ENCODE peak calls at places on chromosome 9, in four cellular contexts. One of them, this sample, is unnamed.

GRCh38 chr9:124855944-124856773 is 2.9 kb downstream of the WDR38 start:
- DNase-seq in hepatocyte: no peak
- DNase-seq in astrocyte of the spinal cord: no peak
- DNase-seq in MM.1S: no peak
- DNase-seq in this sample: peak; percentile 54

GRCh38 chr9:10674586-10674985 is 61.8 kb upstream of the PTPRD start:
- DNase-seq in hepatocyte: no peak
- DNase-seq in astrocyte of the spinal cord: no peak
- DNase-seq in MM.1S: no peak
- DNase-seq in this sample: no peak

GRCh38 chr9:137482094-137482781 is 23.1 kb upstream of the NSMF start:
- DNase-seq in hepatocyte: peak; percentile 58
- DNase-seq in astrocyte of the spinal cord: peak; percentile 61
- DNase-seq in MM.1S: peak; percentile 80
- DNase-seq in this sample: no peak

GRCh38 chr9:69945671-69946141 is 97.9 kb upstream of the MAMDC2 start:
- DNase-seq in hepatocyte: peak; percentile 40
- DNase-seq in astrocyte of the spinal cord: peak; percentile 48
- DNase-seq in MM.1S: no peak
- DNase-seq in this sample: no peak

GRCh38 chr9:115117999-115118470 is at the start of gene TNC:
- DNase-seq in hepatocyte: peak; percentile 82
- DNase-seq in astrocyte of the spinal cord: peak; percentile 92
- DNase-seq in MM.1S: no peak
- DNase-seq in this sample: no peak

GRCh38 chr9:108551030-108551964 is 304.5 kb downstream of the ACTL7B start:
- DNase-seq in hepatocyte: peak; percentile 50
- DNase-seq in astrocyte of the spinal cord: peak; percentile 89
- DNase-seq in MM.1S: no peak
- DNase-seq in this sample: no peak

GRCh38 chr9:18382243-18382642 is 91.7 kb upstream of the ADAMTSL1 start:
- DNase-seq in hepatocyte: no peak
- DNase-seq in astrocyte of the spinal cord: peak; percentile 54
- DNase-seq in MM.1S: no peak
- DNase-seq in this sample: no peak

GRCh38 chr9:125747765-125748510 is 765 bp downstream of the PBX3 start:
- DNase-seq in hepatocyte: peak; percentile 49
- DNase-seq in astrocyte of the spinal cord: peak; percentile 16
- DNase-seq in MM.1S: peak; percentile 50
- DNase-seq in this sample: peak; percentile 56

GRCh38 chr9:123073991-123074422 is 40.5 kb downstream of the GPR21 start:
- DNase-seq in hepatocyte: no peak
- DNase-seq in astrocyte of the spinal cord: peak; percentile 78
- DNase-seq in MM.1S: no peak
- DNase-seq in this sample: no peak

GRCh38 chr9:14441976-14442651 is 128.2 kb upstream of the NFIB start:
- DNase-seq in hepatocyte: peak; percentile 39
- DNase-seq in astrocyte of the spinal cord: no peak
- DNase-seq in MM.1S: no peak
- DNase-seq in this sample: peak; percentile 54

GRCh38 chr9:73371801-73372200 is 220.1 kb downstream of the ANXA1 start:
- DNase-seq in hepatocyte: no peak
- DNase-seq in astrocyte of the spinal cord: no peak
- DNase-seq in MM.1S: no peak
- DNase-seq in this sample: no peak

GRCh38 chr9:10855847-10856246 is 243.0 kb upstream of the PTPRD start:
- DNase-seq in hepatocyte: peak; percentile 44
- DNase-seq in astrocyte of the spinal cord: peak; percentile 10
- DNase-seq in MM.1S: peak; percentile 27
- DNase-seq in this sample: no peak

GRCh38 chr9:84173961-84174360 is 166.6 kb downstream of the SLC28A3 start:
- DNase-seq in hepatocyte: no peak
- DNase-seq in astrocyte of the spinal cord: no peak
- DNase-seq in MM.1S: no peak
- DNase-seq in this sample: no peak

GRCh38 chr9:112334319-112334828 is 955 bp upstream of the PTBP3 start:
- DNase-seq in hepatocyte: peak; percentile 36
- DNase-seq in astrocyte of the spinal cord: peak; percentile 54
- DNase-seq in MM.1S: peak; percentile 50
- DNase-seq in this sample: peak; percentile 74

DNA sequence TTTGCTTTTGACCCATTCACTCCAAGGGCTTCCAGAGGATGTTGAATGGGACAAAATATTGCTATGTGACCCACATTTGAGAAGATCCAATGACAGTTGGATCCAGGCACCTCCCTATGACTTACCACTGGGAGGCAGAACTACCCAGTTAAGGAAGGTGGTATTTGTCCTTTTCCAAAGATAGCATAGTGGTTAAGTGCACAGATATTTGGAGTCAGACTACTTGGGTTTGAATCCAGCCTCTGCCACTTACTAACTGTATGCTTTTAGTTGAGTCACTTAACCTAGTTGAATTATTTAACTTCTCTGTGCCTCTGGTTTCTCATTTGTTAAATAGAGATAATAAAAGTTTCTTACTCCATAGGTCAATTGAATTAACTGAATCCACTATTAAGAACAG is 74.5 kb upstream of the PALM2AKAP2 start:
- DNase-seq in hepatocyte: no peak
- DNase-seq in astrocyte of the spinal cord: peak; percentile 23
- DNase-seq in MM.1S: no peak
- DNase-seq in this sample: no peak
- TF ChIP-seq CTCF in hepatocyte: no peak
- TF ChIP-seq CTCF in astrocyte of the spinal cord: peak; percentile 23
- TF ChIP-seq CTCF in MM.1S: no peak
- TF ChIP-seq CTCF in this sample: no peak

DNA sequence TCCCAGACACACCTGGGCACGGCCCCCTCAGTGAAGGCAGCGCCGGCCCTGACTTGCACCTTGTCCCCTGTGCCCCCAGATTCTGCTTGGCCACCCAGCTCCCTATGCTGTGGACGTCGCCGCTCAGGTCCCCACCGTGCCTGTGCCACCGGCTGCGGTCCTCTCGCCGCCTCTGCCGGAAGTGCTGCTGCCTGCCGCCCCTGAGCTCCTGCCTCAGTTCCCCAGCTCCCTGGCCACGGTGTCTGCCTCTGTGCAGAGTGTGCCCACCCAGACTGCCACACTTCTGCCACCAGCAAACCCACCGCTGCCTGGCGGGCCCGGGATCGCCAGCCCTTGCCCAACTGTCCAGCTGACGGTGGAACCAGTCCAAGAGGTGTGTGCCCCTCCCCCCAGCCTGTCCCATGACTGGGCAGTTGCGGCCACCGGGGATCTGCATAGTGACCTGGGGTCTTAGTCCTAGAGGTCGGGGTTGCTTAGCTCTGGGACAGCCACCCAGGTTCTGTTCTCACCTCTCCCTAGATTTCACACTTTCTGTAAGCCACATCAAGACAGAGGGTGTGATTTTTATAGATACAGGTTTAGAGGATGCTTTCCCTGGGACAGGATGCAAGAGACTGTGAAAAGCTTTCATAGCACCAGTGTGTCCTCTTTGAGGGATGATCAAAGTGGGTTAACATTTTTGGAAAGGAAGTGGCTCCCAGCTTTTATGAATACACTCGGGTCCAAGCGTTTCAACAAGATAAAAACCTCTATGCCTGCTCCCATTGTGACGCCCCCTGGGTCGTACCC is 78.0 kb downstream of the WNK2 start:
- DNase-seq in hepatocyte: peak; percentile 5
- DNase-seq in astrocyte of the spinal cord: no peak
- DNase-seq in MM.1S: no peak
- DNase-seq in this sample: no peak
- H3K4me3 ChIP-seq in hepatocyte: no peak overlapping the region
- H3K4me3 ChIP-seq in astrocyte of the spinal cord: no peak overlapping the region
- H3K4me3 ChIP-seq in MM.1S: no peak overlapping the region
- H3K4me3 ChIP-seq in this sample: no peak overlapping the region

DNA sequence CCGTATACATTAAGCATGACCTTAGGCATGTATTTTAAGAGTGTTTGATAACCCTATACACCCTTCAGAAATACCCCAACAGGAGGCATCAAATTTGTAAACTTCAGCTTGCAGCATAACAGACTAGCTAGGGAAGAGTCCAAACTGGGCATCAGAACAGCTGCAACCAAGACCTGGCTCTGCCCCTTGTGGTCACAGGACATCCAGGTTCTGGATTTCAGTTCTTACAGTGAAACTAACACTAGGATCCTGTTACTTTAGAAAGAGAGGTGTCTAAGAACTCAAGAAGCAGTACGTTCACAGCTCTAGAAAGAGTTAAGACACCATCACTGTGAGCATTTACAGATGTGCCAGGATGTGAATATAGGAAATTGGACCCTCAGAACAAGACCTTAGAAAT is 229.8 kb downstream of the BNC2 start:
- DNase-seq in hepatocyte: no peak
- DNase-seq in astrocyte of the spinal cord: no peak
- DNase-seq in MM.1S: peak; percentile 19
- DNase-seq in this sample: no peak
- TF ChIP-seq CTCF in hepatocyte: peak; percentile 15
- TF ChIP-seq CTCF in astrocyte of the spinal cord: peak; percentile 15
- TF ChIP-seq CTCF in MM.1S: no peak
- TF ChIP-seq CTCF in this sample: no peak

DNA sequence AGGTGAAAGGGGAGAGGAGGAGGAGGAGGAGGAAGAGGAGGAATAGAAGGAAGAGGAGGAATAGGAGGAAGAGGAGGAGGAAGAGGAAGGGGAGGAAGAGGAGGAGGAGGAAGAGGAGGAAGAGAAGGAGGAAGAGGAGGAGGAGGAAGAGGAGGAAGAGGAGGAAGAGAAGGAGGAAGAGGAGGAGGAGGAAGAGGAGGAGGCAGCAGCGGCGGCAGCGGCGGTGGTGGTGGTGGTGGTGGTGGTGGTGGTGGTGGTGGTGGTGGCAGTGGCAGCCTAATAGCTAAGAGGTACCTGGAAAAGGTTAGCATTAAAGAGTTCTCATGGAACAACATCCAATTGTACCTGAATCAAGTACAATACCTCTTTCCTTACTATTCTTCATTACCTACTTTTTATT is 32.5 kb downstream of the UBAP2 start:
- DNase-seq in hepatocyte: no peak
- DNase-seq in astrocyte of the spinal cord: no peak
- DNase-seq in MM.1S: no peak
- DNase-seq in this sample: no peak
- H3K4me3 ChIP-seq in hepatocyte: no peak overlapping the region
- H3K4me3 ChIP-seq in astrocyte of the spinal cord: no peak overlapping the region
- H3K4me3 ChIP-seq in MM.1S: no peak overlapping the region
- H3K4me3 ChIP-seq in this sample: no peak overlapping the region

DNA sequence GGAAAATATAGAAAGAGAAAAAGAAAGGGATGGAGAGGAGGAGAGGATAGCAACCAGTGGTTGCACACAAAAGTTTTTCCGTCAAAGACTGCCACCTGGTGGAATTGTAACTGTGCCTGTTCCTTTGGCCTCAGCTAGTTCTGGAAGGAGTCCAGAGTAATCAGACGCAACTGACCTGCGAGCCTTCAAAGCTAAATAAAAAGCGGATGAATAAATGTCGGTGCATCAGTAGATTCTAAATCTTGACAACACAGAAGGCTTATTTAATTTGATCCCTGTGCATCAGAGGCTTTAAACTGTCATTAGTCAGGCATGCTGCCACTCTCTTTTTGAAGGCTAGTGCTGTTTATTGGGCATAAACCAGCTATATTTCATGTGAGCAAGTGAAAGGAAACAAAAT is 132.9 kb upstream of the ACO1 start:
- DNase-seq in hepatocyte: peak; percentile 81
- DNase-seq in astrocyte of the spinal cord: peak; percentile 49
- DNase-seq in MM.1S: peak; percentile 81
- DNase-seq in this sample: peak; percentile 64
- TF ChIP-seq CTCF in hepatocyte: peak; percentile 93
- TF ChIP-seq CTCF in astrocyte of the spinal cord: peak; percentile 68
- TF ChIP-seq CTCF in MM.1S: peak; percentile 85
- TF ChIP-seq CTCF in this sample: peak; percentile 70

GRCh38 chr9:127976943-127977871 is 3.6 kb downstream of the EEIG1 start:
- DNase-seq in hepatocyte: no peak
- DNase-seq in astrocyte of the spinal cord: no peak
- DNase-seq in MM.1S: no peak
- DNase-seq in this sample: no peak
- H3K4me3 ChIP-seq in hepatocyte: peak overlapping the region; percentile 38
- H3K4me3 ChIP-seq in astrocyte of the spinal cord: no peak overlapping the region
- H3K4me3 ChIP-seq in MM.1S: peak overlapping the region; percentile 77
- H3K4me3 ChIP-seq in this sample: peak overlapping the region; percentile 84

GRCh38 chr9:5778799-5779198 is 54.1 kb downstream of the ERMP1 start:
- DNase-seq in hepatocyte: no peak
- DNase-seq in astrocyte of the spinal cord: no peak
- DNase-seq in MM.1S: no peak
- DNase-seq in this sample: no peak

GRCh38 chr9:5767968-5768932 is 64.7 kb downstream of the ERMP1 start:
- DNase-seq in hepatocyte: no peak
- DNase-seq in astrocyte of the spinal cord: no peak
- DNase-seq in MM.1S: peak; percentile 35
- DNase-seq in this sample: no peak

DNA sequence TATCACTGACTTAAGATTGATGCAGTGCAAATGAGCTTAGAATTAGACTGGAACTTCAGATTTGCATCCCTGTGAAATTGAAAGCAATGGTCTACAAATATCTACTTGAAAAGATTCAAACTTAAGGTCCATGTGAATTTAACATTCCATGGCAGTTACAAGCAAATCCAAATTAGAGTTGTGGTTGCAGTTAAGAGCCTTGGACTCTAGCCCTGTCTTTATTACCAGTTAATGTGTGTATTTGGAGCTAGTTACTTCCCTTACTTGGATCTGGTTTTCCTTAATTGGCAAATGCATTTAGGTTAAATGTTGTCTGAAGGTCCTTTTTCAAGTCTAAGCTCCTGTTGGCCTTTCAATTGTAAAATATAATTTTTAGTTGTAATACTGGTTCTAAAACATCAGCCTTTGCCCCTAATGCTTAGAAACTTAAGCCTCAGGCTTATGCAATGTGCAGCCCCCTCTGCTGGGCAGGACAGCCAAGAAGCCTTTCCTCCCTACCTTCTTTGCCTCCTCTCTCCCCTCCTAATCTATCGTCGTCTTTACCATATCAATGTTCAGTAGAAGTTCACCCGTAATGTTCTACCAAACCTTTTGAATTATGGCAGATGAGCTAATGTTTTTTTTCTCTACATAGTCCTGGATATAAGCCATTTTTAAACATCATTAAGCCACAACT is 59.5 kb downstream of the ERMP1 start:
- DNase-seq in hepatocyte: no peak
- DNase-seq in astrocyte of the spinal cord: peak; percentile 49
- DNase-seq in MM.1S: no peak
- DNase-seq in this sample: no peak
- TF ChIP-seq CTCF in hepatocyte: no peak
- TF ChIP-seq CTCF in astrocyte of the spinal cord: no peak
- TF ChIP-seq CTCF in MM.1S: peak; percentile 15
- TF ChIP-seq CTCF in this sample: peak; percentile 6

GRCh38 chr9:4402501-4402900 is 87.8 kb upstream of the SLC1A1 start:
- DNase-seq in hepatocyte: no peak
- DNase-seq in astrocyte of the spinal cord: no peak
- DNase-seq in MM.1S: no peak
- DNase-seq in this sample: no peak

GRCh38 chr9:4400731-4401130 is 89.5 kb upstream of the SLC1A1 start:
- DNase-seq in hepatocyte: no peak
- DNase-seq in astrocyte of the spinal cord: no peak
- DNase-seq in MM.1S: no peak
- DNase-seq in this sample: no peak

GRCh38 chr9:4393806-4394523 is 94.1 kb upstream of the GLIS3 start:
- DNase-seq in hepatocyte: no peak
- DNase-seq in astrocyte of the spinal cord: no peak
- DNase-seq in MM.1S: no peak
- DNase-seq in this sample: no peak

GRCh38 chr9:4397917-4398316 is 92.4 kb upstream of the SLC1A1 start:
- DNase-seq in hepatocyte: no peak
- DNase-seq in astrocyte of the spinal cord: peak; percentile 31
- DNase-seq in MM.1S: no peak
- DNase-seq in this sample: no peak
- H3K4me3 ChIP-seq in hepatocyte: no peak overlapping the region
- H3K4me3 ChIP-seq in astrocyte of the spinal cord: no peak overlapping the region
- H3K4me3 ChIP-seq in MM.1S: no peak overlapping the region
- H3K4me3 ChIP-seq in this sample: no peak overlapping the region